ENCODE peak calls at places on chromosomes 4 and X, in seven cellular contexts. One of them, this sample, is unnamed.

GRCh38 chr4:155423671-155424070 is 46.9 kb upstream of the MAP9 start:
- DNase-seq in fibroblast of pulmonary artery: no peak
- DNase-seq in GM06990: no peak
- DNase-seq in fibroblast of the aortic adventitia: no peak
- DNase-seq in fibroblast of lung: no peak
- DNase-seq in cardiac muscle cell: no peak
- DNase-seq in tibial artery: no peak
- DNase-seq in this sample: no peak

GRCh38 chr4:70802923-70803605 is 36.6 kb downstream of the GRSF1 start:
- DNase-seq in fibroblast of the aortic adventitia: no peak
- DNase-seq in GM06990: no peak
- DNase-seq in fibroblast of lung: peak; percentile 15
- DNase-seq in cardiac muscle cell: no peak
- DNase-seq in tibial artery: no peak
- DNase-seq in fibroblast of pulmonary artery: no peak
- DNase-seq in this sample: no peak

GRCh38 chr4:177301127-177301639 is 8.5 kb upstream of the NEIL3 start:
- DNase-seq in fibroblast of the aortic adventitia: no peak
- DNase-seq in tibial artery: no peak
- DNase-seq in GM06990: no peak
- DNase-seq in fibroblast of lung: no peak
- DNase-seq in fibroblast of pulmonary artery: no peak
- DNase-seq in cardiac muscle cell: no peak
- DNase-seq in this sample: no peak

GRCh38 chr4:128315756-128316520 is 28.3 kb upstream of the PGRMC2 start:
- DNase-seq in cardiac muscle cell: no peak
- DNase-seq in fibroblast of lung: no peak
- DNase-seq in tibial artery: no peak
- DNase-seq in fibroblast of the aortic adventitia: no peak
- DNase-seq in GM06990: no peak
- DNase-seq in fibroblast of pulmonary artery: no peak
- DNase-seq in this sample: peak; percentile 40

GRCh38 chrX:46837543-46838481 is 969 bp downstream of the RP2 start:
- DNase-seq in tibial artery: no peak
- DNase-seq in fibroblast of lung: peak; percentile 42
- DNase-seq in cardiac muscle cell: no peak
- DNase-seq in fibroblast of the aortic adventitia: peak; percentile 44
- DNase-seq in GM06990: no peak
- DNase-seq in fibroblast of pulmonary artery: no peak
- DNase-seq in this sample: peak; percentile 43

GRCh38 chr4:26218677-26219181 is 102.1 kb upstream of the RBPJ start:
- DNase-seq in tibial artery: no peak
- DNase-seq in fibroblast of the aortic adventitia: no peak
- DNase-seq in fibroblast of lung: no peak
- DNase-seq in GM06990: peak; percentile 35
- DNase-seq in fibroblast of pulmonary artery: no peak
- DNase-seq in cardiac muscle cell: no peak
- DNase-seq in this sample: no peak

GRCh38 chr4:122151982-122152698 is at the start of gene BLTP1:
- DNase-seq in GM06990: peak; percentile 89
- DNase-seq in cardiac muscle cell: peak; percentile 85
- DNase-seq in fibroblast of pulmonary artery: peak; percentile 82
- DNase-seq in fibroblast of the aortic adventitia: peak; percentile 80
- DNase-seq in fibroblast of lung: peak; percentile 80
- DNase-seq in tibial artery: peak; percentile 87
- DNase-seq in this sample: peak; percentile 84

GRCh38 chr4:73912191-73912590 is 43.0 kb downstream of the CXCL1 start:
- DNase-seq in fibroblast of the aortic adventitia: no peak
- DNase-seq in tibial artery: no peak
- DNase-seq in fibroblast of lung: no peak
- DNase-seq in GM06990: no peak
- DNase-seq in cardiac muscle cell: no peak
- DNase-seq in fibroblast of pulmonary artery: no peak
- DNase-seq in this sample: no peak

GRCh38 chrX:134512566-134512965 is 52.6 kb downstream of the HPRT1 start:
- DNase-seq in fibroblast of lung: peak; percentile 86
- DNase-seq in fibroblast of pulmonary artery: peak; percentile 75
- DNase-seq in GM06990: no peak
- DNase-seq in fibroblast of the aortic adventitia: peak; percentile 56
- DNase-seq in cardiac muscle cell: peak; percentile 68
- DNase-seq in tibial artery: no peak
- DNase-seq in this sample: peak; percentile 83

GRCh38 chr4:70531981-70532380 is 13.6 kb downstream of the AMTN start:
- DNase-seq in fibroblast of pulmonary artery: no peak
- DNase-seq in fibroblast of the aortic adventitia: no peak
- DNase-seq in tibial artery: no peak
- DNase-seq in GM06990: no peak
- DNase-seq in fibroblast of lung: no peak
- DNase-seq in cardiac muscle cell: no peak
- DNase-seq in this sample: peak; percentile 5

GRCh38 chr4:169416461-169416860 is 145.7 kb upstream of the SH3RF1 start:
- DNase-seq in cardiac muscle cell: no peak
- DNase-seq in fibroblast of pulmonary artery: no peak
- DNase-seq in tibial artery: no peak
- DNase-seq in GM06990: no peak
- DNase-seq in fibroblast of the aortic adventitia: no peak
- DNase-seq in fibroblast of lung: no peak
- DNase-seq in this sample: no peak

GRCh38 chrX:20594985-20595384 is 328.3 kb upstream of the RPS6KA3 start:
- DNase-seq in cardiac muscle cell: peak; percentile 19
- DNase-seq in tibial artery: no peak
- DNase-seq in fibroblast of lung: peak; percentile 34
- DNase-seq in GM06990: no peak
- DNase-seq in fibroblast of pulmonary artery: peak; percentile 23
- DNase-seq in fibroblast of the aortic adventitia: peak; percentile 21
- DNase-seq in this sample: peak; percentile 7

GRCh38 chr4:128244379-128244778 is 43.2 kb downstream of the PGRMC2 start:
- DNase-seq in fibroblast of pulmonary artery: no peak
- DNase-seq in fibroblast of the aortic adventitia: no peak
- DNase-seq in cardiac muscle cell: no peak
- DNase-seq in GM06990: no peak
- DNase-seq in fibroblast of lung: peak; percentile 30
- DNase-seq in tibial artery: no peak
- DNase-seq in this sample: peak; percentile 68

GRCh38 chrX:30938295-30938694 is 49.2 kb upstream of the TAB3 start:
- DNase-seq in tibial artery: no peak
- DNase-seq in fibroblast of the aortic adventitia: no peak
- DNase-seq in GM06990: no peak
- DNase-seq in fibroblast of lung: no peak
- DNase-seq in fibroblast of pulmonary artery: no peak
- DNase-seq in cardiac muscle cell: no peak
- DNase-seq in this sample: no peak

GRCh38 chrX:155718964-155719586 is 106.3 kb upstream of the TMLHE start:
- DNase-seq in GM06990: no peak
- DNase-seq in fibroblast of the aortic adventitia: peak; percentile 1
- DNase-seq in fibroblast of pulmonary artery: peak; percentile 2
- DNase-seq in tibial artery: no peak
- DNase-seq in cardiac muscle cell: no peak
- DNase-seq in fibroblast of lung: peak; percentile 4
- DNase-seq in this sample: peak; percentile 1

GRCh38 chr4:38583102-38583501 is 80.9 kb upstream of the KLF3 start:
- DNase-seq in fibroblast of the aortic adventitia: no peak
- DNase-seq in cardiac muscle cell: no peak
- DNase-seq in fibroblast of pulmonary artery: no peak
- DNase-seq in fibroblast of lung: no peak
- DNase-seq in GM06990: no peak
- DNase-seq in tibial artery: no peak
- DNase-seq in this sample: peak; percentile 72

GRCh38 chrX:47285762-47286320 is 53.0 kb downstream of the USP11 start:
- DNase-seq in fibroblast of pulmonary artery: peak; percentile 4
- DNase-seq in fibroblast of the aortic adventitia: peak; percentile 7
- DNase-seq in cardiac muscle cell: no peak
- DNase-seq in GM06990: no peak
- DNase-seq in tibial artery: no peak
- DNase-seq in fibroblast of lung: peak; percentile 31
- DNase-seq in this sample: no peak

GRCh38 chr4:153792893-153793227 is 4.0 kb upstream of the SFRP2 start:
- DNase-seq in tibial artery: no peak
- DNase-seq in GM06990: no peak
- DNase-seq in fibroblast of pulmonary artery: no peak
- DNase-seq in fibroblast of lung: no peak
- DNase-seq in fibroblast of the aortic adventitia: no peak
- DNase-seq in cardiac muscle cell: no peak
- DNase-seq in this sample: no peak

GRCh38 chr4:160745126-160745525 is 1418.7 kb downstream of the FSTL5 start:
- DNase-seq in fibroblast of lung: no peak
- DNase-seq in fibroblast of the aortic adventitia: no peak
- DNase-seq in GM06990: no peak
- DNase-seq in tibial artery: no peak
- DNase-seq in fibroblast of pulmonary artery: no peak
- DNase-seq in cardiac muscle cell: no peak
- DNase-seq in this sample: no peak

GRCh38 chr4:33381806-33382205 is 2661.6 kb downstream of the PCDH7 start:
- DNase-seq in GM06990: no peak
- DNase-seq in cardiac muscle cell: no peak
- DNase-seq in fibroblast of lung: no peak
- DNase-seq in fibroblast of pulmonary artery: no peak
- DNase-seq in tibial artery: no peak
- DNase-seq in fibroblast of the aortic adventitia: no peak
- DNase-seq in this sample: no peak

GRCh38 chr4:104462647-104463046 is 32.0 kb downstream of the CXXC4 start:
- DNase-seq in fibroblast of lung: no peak
- DNase-seq in fibroblast of the aortic adventitia: no peak
- DNase-seq in GM06990: no peak
- DNase-seq in fibroblast of pulmonary artery: no peak
- DNase-seq in tibial artery: no peak
- DNase-seq in cardiac muscle cell: no peak
- DNase-seq in this sample: no peak
- H3K4me3 ChIP-seq in fibroblast of lung: no peak overlapping the region
- H3K4me3 ChIP-seq in fibroblast of the aortic adventitia: no peak overlapping the region
- H3K4me3 ChIP-seq in GM06990: no peak overlapping the region
- H3K4me3 ChIP-seq in fibroblast of pulmonary artery: no peak overlapping the region
- H3K4me3 ChIP-seq in tibial artery: no peak overlapping the region
- H3K4me3 ChIP-seq in cardiac muscle cell: no peak overlapping the region
- H3K4me3 ChIP-seq in this sample: no peak overlapping the region

GRCh38 chr4:137980641-137981040 is 261.5 kb downstream of the SLC7A11 start:
- DNase-seq in GM06990: no peak
- DNase-seq in fibroblast of lung: no peak
- DNase-seq in tibial artery: no peak
- DNase-seq in fibroblast of pulmonary artery: no peak
- DNase-seq in cardiac muscle cell: no peak
- DNase-seq in fibroblast of the aortic adventitia: no peak
- DNase-seq in this sample: no peak

DNA sequence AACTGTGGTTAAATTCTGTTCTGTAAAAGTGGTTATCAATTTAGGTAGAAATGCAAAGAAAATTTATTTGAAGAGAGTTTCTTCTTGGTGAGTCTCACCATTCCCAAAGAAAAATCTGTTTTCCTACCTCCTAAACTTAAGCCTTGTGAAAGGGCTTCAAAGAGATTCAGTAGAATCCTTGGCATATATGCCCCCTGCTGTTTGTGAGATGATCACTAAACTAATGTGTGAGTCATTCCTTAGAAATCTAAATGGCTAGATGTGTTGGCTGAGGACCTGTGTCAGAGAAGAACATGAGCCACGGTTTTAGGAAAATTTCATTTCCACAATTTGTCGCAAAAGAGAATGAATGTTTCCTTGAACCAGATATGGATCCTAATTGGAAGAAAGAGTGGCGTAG is 260.9 kb downstream of the SLC7A11 start:
- DNase-seq in GM06990: no peak
- DNase-seq in fibroblast of lung: peak; percentile 49
- DNase-seq in cardiac muscle cell: peak; percentile 60
- DNase-seq in fibroblast of pulmonary artery: peak; percentile 49
- DNase-seq in tibial artery: no peak
- DNase-seq in fibroblast of the aortic adventitia: peak; percentile 35
- DNase-seq in this sample: peak; percentile 71
- TF ChIP-seq CTCF in GM06990: no peak
- TF ChIP-seq CTCF in fibroblast of lung: peak; percentile 24
- TF ChIP-seq CTCF in cardiac muscle cell: peak; percentile 35
- TF ChIP-seq CTCF in fibroblast of pulmonary artery: peak; percentile 24
- TF ChIP-seq CTCF in tibial artery: no peak
- TF ChIP-seq CTCF in fibroblast of the aortic adventitia: peak; percentile 14
- TF ChIP-seq CTCF in this sample: no peak

GRCh38 chr4:1259966-1260365 is 11.0 kb upstream of the CTBP1 start:
- DNase-seq in GM06990: no peak
- DNase-seq in cardiac muscle cell: no peak
- DNase-seq in fibroblast of lung: no peak
- DNase-seq in fibroblast of the aortic adventitia: no peak
- DNase-seq in fibroblast of pulmonary artery: no peak
- DNase-seq in tibial artery: no peak
- DNase-seq in this sample: no peak
- H3K4me3 ChIP-seq in GM06990: no peak overlapping the region
- H3K4me3 ChIP-seq in cardiac muscle cell: no peak overlapping the region
- H3K4me3 ChIP-seq in fibroblast of lung: no peak overlapping the region
- H3K4me3 ChIP-seq in fibroblast of the aortic adventitia: no peak overlapping the region
- H3K4me3 ChIP-seq in fibroblast of pulmonary artery: no peak overlapping the region
- H3K4me3 ChIP-seq in tibial artery: no peak overlapping the region
- H3K4me3 ChIP-seq in this sample: no peak overlapping the region

DNA sequence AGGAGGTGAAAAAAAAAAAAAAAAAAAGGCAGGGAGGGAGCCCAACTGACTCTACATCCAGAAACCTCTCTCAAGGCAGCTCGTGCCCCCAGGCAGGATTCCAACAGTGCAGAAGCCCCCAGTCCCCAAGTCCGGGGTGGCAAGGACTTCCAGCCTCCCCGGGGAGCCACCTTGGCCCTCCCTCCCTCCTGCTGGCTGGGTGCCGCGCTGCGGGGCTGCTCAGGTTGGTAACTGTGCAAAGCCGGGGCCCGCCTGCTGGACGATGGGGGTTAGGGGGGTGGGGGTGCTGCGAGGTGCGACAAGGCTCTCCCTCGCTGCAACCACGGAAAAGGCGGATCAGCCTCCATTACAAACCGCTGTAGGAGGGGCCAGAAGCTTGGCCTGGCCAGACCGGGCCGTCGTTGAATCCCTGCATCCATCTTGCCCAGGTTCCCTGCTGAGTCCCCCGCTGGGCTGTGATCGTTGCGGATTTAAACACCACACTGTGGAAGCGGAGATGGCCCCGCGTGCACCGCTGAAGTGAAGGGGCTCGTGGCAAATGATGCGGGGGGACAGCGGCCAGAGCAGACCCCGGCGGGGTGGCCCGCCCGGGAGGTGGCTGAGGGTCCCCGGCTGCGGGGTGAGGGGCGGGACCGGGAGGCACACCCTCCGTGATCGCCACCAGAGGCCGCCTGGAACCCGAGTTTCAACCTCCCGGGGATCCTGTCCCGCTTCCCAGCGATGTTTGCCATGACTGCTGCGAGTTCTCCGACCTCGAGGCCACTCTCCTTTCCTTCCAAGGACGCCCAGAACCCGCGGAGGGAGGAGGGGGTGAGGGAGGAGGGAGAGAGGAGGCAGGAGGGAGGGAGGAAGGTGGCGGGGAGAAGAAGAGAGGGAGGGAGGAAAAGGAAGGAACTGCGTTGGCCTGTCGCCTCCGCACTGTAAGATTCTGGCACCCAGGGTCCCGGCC is 58.0 kb upstream of the DDX3X start:
- DNase-seq in fibroblast of pulmonary artery: peak; percentile 63
- DNase-seq in GM06990: peak; percentile 50
- DNase-seq in fibroblast of the aortic adventitia: peak; percentile 65
- DNase-seq in fibroblast of lung: peak; percentile 48
- DNase-seq in tibial artery: peak; percentile 55
- DNase-seq in cardiac muscle cell: peak; percentile 73
- DNase-seq in this sample: peak; percentile 59
- TF ChIP-seq CTCF in fibroblast of pulmonary artery: peak; percentile 34
- TF ChIP-seq CTCF in GM06990: peak; percentile 55
- TF ChIP-seq CTCF in fibroblast of the aortic adventitia: peak; percentile 52
- TF ChIP-seq CTCF in fibroblast of lung: peak; percentile 42
- TF ChIP-seq CTCF in tibial artery: peak; percentile 24
- TF ChIP-seq CTCF in cardiac muscle cell: peak; percentile 43
- TF ChIP-seq CTCF in this sample: peak; percentile 52

GRCh38 chr4:39732728-39733127 is 34.8 kb downstream of the UBE2K start:
- DNase-seq in tibial artery: no peak
- DNase-seq in fibroblast of lung: peak; percentile 88
- DNase-seq in fibroblast of pulmonary artery: peak; percentile 74
- DNase-seq in cardiac muscle cell: peak; percentile 78
- DNase-seq in GM06990: no peak
- DNase-seq in fibroblast of the aortic adventitia: peak; percentile 75
- DNase-seq in this sample: peak; percentile 93
- H3K4me3 ChIP-seq in tibial artery: no peak overlapping the region
- H3K4me3 ChIP-seq in fibroblast of lung: no peak overlapping the region
- H3K4me3 ChIP-seq in fibroblast of pulmonary artery: no peak overlapping the region
- H3K4me3 ChIP-seq in cardiac muscle cell: no peak overlapping the region
- H3K4me3 ChIP-seq in GM06990: no peak overlapping the region
- H3K4me3 ChIP-seq in fibroblast of the aortic adventitia: no peak overlapping the region
- H3K4me3 ChIP-seq in this sample: no peak overlapping the region

This sample was measured in choroid plexus epithelial cell.